ENCODE peak calls at places on chromosomes 7 and 10, in six cellular contexts. O is HepG2, V is SK-N-SH, W is H1, I is GM12878, S is K562. M is an unnamed sample.

GRCh38 chr7:91465595-91466061 is 201.4 kb downstream of the FZD1 start:
- DNase-seq in I (no peak), S (no peak), W (no peak), V (no peak), O (no peak), M (no peak)

GRCh38 chr10:68135922-68136718 is 26.8 kb downstream of the MYPN start:
- DNase-seq in V (no peak), O (no peak), I (no peak), S (no peak), W (peak), M (no peak)

GRCh38 chr10:78852856-78853255 is 215.9 kb upstream of the ZMIZ1 start:
- DNase-seq in V (no peak), W (no peak), I (no peak), S (peak), O (no peak), M (no peak)

GRCh38 chr10:15562578-15562977 is 157.1 kb downstream of the ITGA8 start:
- DNase-seq in O (no peak), S (no peak), W (no peak), I (no peak), V (no peak), M (no peak)

GRCh38 chr7:13540429-13540828 is 449.0 kb downstream of the ETV1 start:
- DNase-seq in O (no peak), I (no peak), V (no peak), W (no peak), S (no peak), M (no peak)

GRCh38 chr7:139453673-139454321 is 29.7 kb downstream of the KLRG2 start:
- DNase-seq in S (no peak), V (no peak), I (no peak), W (no peak), O (no peak), M (no peak)

GRCh38 chr10:119252051-119252465 is 44.7 kb downstream of the GRK5 start:
- DNase-seq in I (no peak), V (peak), O (peak), W (no peak), S (peak), M (no peak)

GRCh38 chr7:108099650-108100049 is 30.5 kb downstream of the LAMB4 start:
- DNase-seq in V (no peak), S (no peak), W (no peak), O (no peak), I (no peak), M (no peak)

GRCh38 chr7:127765150-127765549 is 113.2 kb downstream of the SND1 start:
- DNase-seq in W (no peak), I (no peak), S (no peak), V (no peak), O (no peak), M (no peak)

GRCh38 chr7:95209276-95209675 is 115.1 kb downstream of the PON1 start:
- DNase-seq in O (no peak), I (no peak), W (no peak), V (no peak), S (no peak), M (no peak)
- TF ChIP-seq GABPA in O (no peak), I (no peak), W (no peak), V (no peak), S (no peak), M (no peak)

GRCh38 chr10:3780056-3780765 is 4.8 kb downstream of the KLF6 start:
- DNase-seq in S (no peak), W (no peak), V (no peak), O (no peak), I (no peak), M (no peak)

GRCh38 chr10:3782099-3782455 is 2.9 kb downstream of the KLF6 start:
- DNase-seq in S (no peak), W (no peak), V (no peak), I (no peak), O (no peak), M (no peak)

GRCh38 chr10:3780766-3781457 is 4.1 kb downstream of the KLF6 start:
- DNase-seq in V (no peak), W (no peak), I (no peak), O (no peak), S (no peak), M (no peak)

GRCh38 chr10:3782456-3783312 is 2.3 kb downstream of the KLF6 start:
- DNase-seq in V (peak), I (no peak), W (no peak), O (peak), S (peak), M (peak)

GRCh38 chr10:3781458-3782098 is 3.4 kb downstream of the KLF6 start:
- DNase-seq in S (no peak), W (no peak), O (no peak), V (no peak), I (no peak), M (no peak)
- TF ChIP-seq CTCF in S (no peak), W (peak), O (peak), V (peak), I (peak), M (no peak)

GRCh38 chr10:102615361-102615760 is 28.9 kb upstream of the TRIM8 start:
- DNase-seq in I (no peak), W (no peak), O (no peak), V (peak), S (peak), M (no peak)
- TF ChIP-seq GABPA in I (no peak), W (no peak), O (no peak), V (no peak), S (no peak), M (no peak)

GRCh38 chr10:114404171-114405010 is at the start of gene AFAP1L2:
- DNase-seq in V (peak), O (no peak), W (no peak), I (no peak), S (no peak), M (no peak)

GRCh38 chr10:114405011-114405350 is 679 bp upstream of the AFAP1L2 start:
- DNase-seq in O (no peak), W (no peak), S (no peak), I (no peak), V (no peak), M (no peak)

GRCh38 chr10:114402871-114403544 is 1.3 kb downstream of the AFAP1L2 start:
- DNase-seq in S (no peak), I (no peak), O (no peak), V (no peak), W (no peak), M (no peak)

GRCh38 chr10:114402233-114402632 is 2.1 kb downstream of the AFAP1L2 start:
- DNase-seq in I (no peak), W (no peak), S (no peak), O (no peak), V (no peak), M (no peak)

DNA sequence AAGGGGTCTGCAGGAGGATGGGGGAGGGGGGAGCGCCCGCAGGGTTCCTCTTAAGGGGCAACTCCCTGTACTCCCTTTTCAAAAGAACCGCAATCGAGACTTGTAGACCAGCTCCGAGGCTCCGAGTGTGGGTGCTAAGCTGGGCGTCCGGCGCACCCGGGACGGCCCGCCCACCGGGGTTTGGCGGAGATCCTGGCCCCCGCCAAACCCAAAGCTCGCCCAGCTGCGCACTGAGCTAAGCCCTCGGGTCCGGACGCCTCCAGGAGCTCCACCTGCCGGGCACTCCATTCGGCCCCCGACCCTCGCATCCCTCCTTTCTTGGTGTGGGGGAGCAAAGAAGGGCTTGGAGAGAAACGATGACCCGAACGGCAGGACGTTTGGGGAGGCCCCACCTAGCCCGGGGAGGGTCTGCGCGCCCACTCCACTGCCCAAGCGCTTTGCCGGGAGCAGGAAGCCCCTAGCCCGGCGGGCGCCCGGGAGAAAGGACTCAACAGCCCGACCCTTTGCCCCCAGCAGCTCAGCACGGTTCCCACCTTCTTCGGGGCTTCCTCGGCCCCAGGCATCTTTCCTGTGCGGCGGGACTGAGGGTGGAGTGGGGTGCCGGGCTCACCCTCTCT is 649 bp downstream of the AFAP1L2 start:
- DNase-seq in V (peak), S (no peak), I (no peak), W (no peak), O (no peak), M (no peak)
- TF ChIP-seq CTCF in V (peak), S (no peak), I (no peak), W (peak), O (no peak), M (no peak)

GRCh38 chr7:80924090-80924489 is 5.2 kb upstream of the SEMA3C start:
- DNase-seq in V (no peak), S (no peak), I (no peak), W (no peak), O (no peak), M (no peak)

GRCh38 chr7:80923211-80923612 is 4.4 kb upstream of the SEMA3C start:
- DNase-seq in I (no peak), S (no peak), V (no peak), O (no peak), W (no peak), M (no peak)

GRCh38 chr7:80918909-80919721 is at the start of gene SEMA3C:
- DNase-seq in V (peak), S (peak), W (peak), O (peak), I (no peak), M (no peak)

GRCh38 chr7:80921130-80921529 is 2.3 kb upstream of the SEMA3C start:
- DNase-seq in W (no peak), I (no peak), S (no peak), V (no peak), O (no peak), M (no peak)

GRCh38 chr7:80922254-80923049 is 3.6 kb upstream of the SEMA3C start:
- DNase-seq in V (no peak), O (no peak), S (no peak), I (no peak), W (no peak), M (no peak)
- TF ChIP-seq GABPA in V (no peak), O (no peak), S (no peak), I (no peak), W (no peak), M (no peak)

GRCh38 chr7:112079671-112080070 is 126.5 kb downstream of the DOCK4 start:
- DNase-seq in I (no peak), W (no peak), S (no peak), O (no peak), V (no peak), M (no peak)
- TF ChIP-seq CTCF in I (peak), W (no peak), S (peak), O (no peak), V (peak), M (no peak)

DNA sequence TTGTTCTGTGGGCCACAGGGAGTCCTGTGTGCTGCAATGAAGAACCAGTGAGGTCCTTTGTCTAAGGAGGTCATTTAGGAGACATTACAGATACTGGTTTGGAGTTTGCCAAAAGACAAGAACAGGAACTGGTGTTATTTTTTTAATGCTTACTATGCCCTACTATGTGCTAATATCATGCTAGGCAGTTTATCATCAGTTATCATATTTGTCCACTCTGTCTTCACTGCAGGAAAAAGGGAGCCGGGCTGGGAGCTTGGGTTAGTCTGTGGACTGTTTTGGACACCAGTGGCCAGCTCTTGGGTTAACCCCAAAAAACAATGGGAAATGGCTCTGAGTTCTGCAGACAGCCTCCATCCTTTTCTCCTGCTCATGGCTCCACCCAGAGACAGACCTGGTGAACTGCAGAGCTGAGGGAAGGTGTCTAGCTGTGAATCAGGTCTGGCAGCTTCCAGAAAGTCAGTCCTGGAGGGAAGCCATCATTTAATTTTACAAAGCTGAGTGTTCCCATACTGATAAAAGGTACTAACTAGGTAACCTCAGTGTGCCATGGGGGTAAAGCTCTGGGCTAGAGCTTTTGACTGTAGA is 101.2 kb upstream of the ZNF746 start:
- DNase-seq in S (peak), W (no peak), V (peak), I (no peak), O (peak), M (peak)
- TF ChIP-seq GABPA in S (no peak), W (no peak), V (no peak), I (no peak), O (no peak), M (no peak)

GRCh38 chr10:115909962-115910361 is 363.0 kb downstream of the GFRA1 start:
- DNase-seq in S (no peak), V (no peak), O (no peak), W (no peak), I (no peak), M (no peak)
- TF ChIP-seq CTCF in S (no peak), V (no peak), O (no peak), W (no peak), I (no peak), M (no peak)

M was measured in HL-60.